ENCODE peak calls at places on chromosomes 11 and 22, in six cellular contexts. Q is left ventricle myocardium inferior; X is ovary; H is aorta; M is neural progenitor cell; C is effector memory CD4-positive, alpha-beta T cell. B is an unnamed sample. For H3K4me1 and H3K9me3, the result is how much of the 10 kb centered on the place peaks cover.

GRCh38 chr11:112949781-112950575 is 11.2 kb upstream of the NCAM1 start:
- DNase-seq in Q (peak), X (no peak), H (no peak), M (no peak), C (no peak), B (no peak)

GRCh38 chr11:113091578-113091844 is 130.3 kb downstream of the NCAM1 start:
- DNase-seq in Q (no peak), X (no peak), H (no peak), M (no peak), C (no peak), B (no peak)

GRCh38 chr11:87181143-87181542 is 143.4 kb downstream of the TMEM135 start:
- DNase-seq in Q (no peak), X (no peak), H (no peak), M (no peak), C (no peak), B (no peak)

GRCh38 chr11:94700631-94701030 is 67.5 kb upstream of the AMOTL1 start:
- DNase-seq in Q (no peak), X (no peak), H (no peak), M (no peak), C (no peak), B (no peak)

GRCh38 chr22:34000879-34001526 is 80.7 kb upstream of the LARGE1 start:
- DNase-seq in Q (no peak), X (no peak), H (no peak), M (no peak), C (no peak), B (no peak)

GRCh38 chr11:94623120-94623735 is 56.1 kb downstream of the PIWIL4 start:
- DNase-seq in Q (no peak), X (peak), H (no peak), M (peak), C (no peak), B (peak)

GRCh38 chr11:72378704-72379383 is 55.5 kb downstream of the CLPB start:
- DNase-seq in Q (peak), X (peak), H (peak), M (no peak), C (no peak), B (no peak)

GRCh38 chr22:27895600-27895999 is 23.5 kb downstream of the PITPNB start:
- DNase-seq in Q (no peak), X (no peak), H (no peak), M (no peak), C (no peak), B (no peak)

GRCh38 chr22:42895087-42895486 is 38.0 kb upstream of the ARFGAP3 start:
- DNase-seq in Q (no peak), X (no peak), H (peak), M (no peak), C (no peak), B (no peak)

GRCh38 chr11:60422609-60423008 is 6.8 kb upstream of the MS4A5 start:
- DNase-seq in Q (no peak), X (no peak), H (no peak), M (no peak), C (no peak), B (no peak)

GRCh38 chr11:86460461-86461404 is 86.0 kb downstream of the CCDC81 start:
- DNase-seq in Q (no peak), X (no peak), H (no peak), M (peak), C (no peak), B (no peak)

GRCh38 chr22:46561435-46561905 is 24.1 kb upstream of the CELSR1 start:
- DNase-seq in Q (peak), X (no peak), H (peak), M (peak), C (no peak), B (peak)

GRCh38 chr11:74937696-74938475 is 11.0 kb downstream of the XRRA1 start:
- DNase-seq in Q (no peak), X (no peak), H (no peak), M (no peak), C (no peak), B (no peak)

GRCh38 chr11:35943761-35944502 is at the start of gene LDLRAD3:
- DNase-seq in Q (peak), X (peak), H (peak), M (peak), C (no peak), B (peak)

GRCh38 chr11:124510279-124510678 is 33.2 kb downstream of the OR8B12 start:
- DNase-seq in Q (no peak), X (no peak), H (peak), M (no peak), C (no peak), B (no peak)

GRCh38 chr11:9489366-9489765 is 28.6 kb downstream of the ZNF143 start:
- DNase-seq in Q (no peak), X (no peak), H (no peak), M (no peak), C (no peak), B (no peak)

GRCh38 chr22:33909075-33909458 is 11.2 kb downstream of the LARGE1 start:
- DNase-seq in Q (no peak), X (peak), H (peak), M (no peak), C (no peak), B (no peak)

GRCh38 chr11:19370100-19370861 is 129.5 kb upstream of the E2F8 start:
- DNase-seq in Q (peak), X (no peak), H (peak), M (no peak), C (no peak), B (no peak)

GRCh38 chr11:77039491-77040400 is 5.5 kb downstream of the B3GNT6 start:
- DNase-seq in Q (no peak), X (no peak), H (peak), M (peak), C (no peak), B (no peak)

GRCh38 chr11:93652161-93652597 is 9.3 kb upstream of the CEP295 start:
- DNase-seq in Q (no peak), X (no peak), H (no peak), M (peak), C (no peak), B (peak)

GRCh38 chr11:5366856-5367255 is 15.5 kb downstream of the OR51B6 start:
- DNase-seq in Q (no peak), X (no peak), H (no peak), M (no peak), C (no peak), B (no peak)

GRCh38 chr11:73322986-73323306 is 14.9 kb downstream of the ARHGEF17 start:
- DNase-seq in Q (no peak), X (no peak), H (no peak), M (no peak), C (no peak), B (no peak)

GRCh38 chr11:118921929-118922744 is 3.6 kb downstream of the BCL9L start:
- DNase-seq in Q (peak), X (peak), H (peak), M (peak), C (no peak), B (peak)

GRCh38 chr11:73335204-73335923 is 27.3 kb downstream of the ARHGEF17 start:
- DNase-seq in Q (peak), X (peak), H (peak), M (peak), C (peak), B (peak)

GRCh38 chr11:73157141-73158010 is 15.3 kb upstream of the FCHSD2 start:
- DNase-seq in Q (peak), X (peak), H (peak), M (no peak), C (no peak), B (no peak)

GRCh38 chr11:67418476-67419281 is 3.2 kb downstream of the CARNS1 start:
- DNase-seq in Q (peak), X (no peak), H (no peak), M (no peak), C (no peak), B (no peak)
- H3K4me1 ChIP-seq in Q (half or more), X (under half), H (under half), M (under half), C (half or more), B (under half)

DNA sequence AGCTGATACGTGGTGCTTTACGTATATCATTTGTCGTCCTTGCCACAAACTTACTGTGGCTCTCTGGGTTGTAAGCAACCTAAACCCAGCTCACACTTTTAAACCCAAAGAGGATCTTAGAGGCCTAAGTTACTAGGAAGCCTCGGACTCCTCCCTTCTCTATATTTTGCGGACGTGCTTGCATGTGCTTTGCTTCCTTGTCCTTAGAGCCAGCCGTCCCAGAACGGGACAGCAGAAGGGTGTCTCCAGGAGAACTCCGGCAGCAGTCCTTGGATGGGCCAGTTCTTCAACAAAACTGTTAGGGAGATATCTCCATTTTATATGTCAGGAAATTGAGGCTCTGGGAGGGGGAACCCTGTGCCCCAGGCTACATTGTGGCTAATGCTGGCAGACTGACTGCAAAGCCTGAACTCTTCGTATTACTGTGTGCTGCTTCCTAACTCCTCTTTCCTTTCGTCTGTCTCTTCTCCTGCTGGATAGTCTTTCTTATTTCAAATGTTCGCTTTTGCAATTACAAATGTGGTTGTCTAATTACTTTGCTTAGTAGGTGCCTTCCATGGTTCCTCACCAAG is 33.8 kb downstream of the TNRC6B start:
- DNase-seq in Q (no peak), X (no peak), H (no peak), M (no peak), C (no peak), B (no peak)
- H3K4me3 ChIP-seq in Q (no peak), X (no peak), H (no peak), M (no peak), C (no peak), B (no peak)

GRCh38 chr11:3359092-3359824 is 19.7 kb downstream of the ZNF195 start:
- DNase-seq in Q (no peak), X (no peak), H (no peak), M (no peak), C (no peak), B (no peak)
- H3K9me3 ChIP-seq in Q (half or more), X (under half), H (under half), M (half or more), C (half or more), B (under half)

DNA sequence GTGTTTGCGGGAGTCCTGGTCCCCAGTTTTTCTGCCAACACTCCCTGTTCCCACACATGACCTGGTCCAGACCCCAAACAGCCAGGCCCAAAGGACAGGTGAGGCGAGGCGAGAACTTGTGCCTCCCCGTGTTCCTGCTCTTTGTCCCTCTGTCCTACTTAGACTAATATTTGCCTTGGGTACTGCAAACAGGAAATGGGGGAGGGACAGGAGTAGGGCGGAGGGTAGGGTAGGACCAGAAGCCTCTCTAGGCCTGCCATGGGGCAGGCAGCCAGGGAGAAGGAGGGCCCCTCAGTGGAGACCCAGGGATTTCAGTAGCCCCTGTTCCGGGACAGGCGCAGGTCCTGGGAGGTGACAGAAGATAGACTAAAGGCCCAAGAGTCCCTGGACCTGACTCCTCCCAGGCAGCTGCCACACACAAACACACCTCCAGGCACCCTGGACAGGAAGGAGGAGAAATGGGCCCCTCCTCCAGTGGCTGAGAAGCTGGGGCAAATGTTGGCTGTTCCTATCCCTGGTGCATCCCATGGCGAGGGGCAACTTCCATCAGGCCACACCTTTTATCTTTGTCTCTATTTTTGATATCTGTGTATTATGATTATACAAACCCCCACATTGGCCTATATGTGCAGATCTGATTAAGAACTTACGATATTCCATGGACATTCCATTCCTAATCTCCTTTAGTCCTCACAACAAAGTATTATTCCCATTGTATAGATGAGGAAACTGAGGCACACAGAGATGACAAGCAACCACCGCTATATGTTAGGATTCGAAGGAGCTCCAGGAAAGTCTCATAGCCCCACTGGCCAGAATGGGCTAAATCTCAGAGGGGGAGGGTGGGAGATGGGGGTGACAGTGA is 626 bp upstream of the F2 start:
- DNase-seq in Q (no peak), X (no peak), H (no peak), M (no peak), C (no peak), B (no peak)
- H3K4me1 ChIP-seq in Q (under half), X (under half), H (under half), M (under half), C (under half), B (under half)

DNA sequence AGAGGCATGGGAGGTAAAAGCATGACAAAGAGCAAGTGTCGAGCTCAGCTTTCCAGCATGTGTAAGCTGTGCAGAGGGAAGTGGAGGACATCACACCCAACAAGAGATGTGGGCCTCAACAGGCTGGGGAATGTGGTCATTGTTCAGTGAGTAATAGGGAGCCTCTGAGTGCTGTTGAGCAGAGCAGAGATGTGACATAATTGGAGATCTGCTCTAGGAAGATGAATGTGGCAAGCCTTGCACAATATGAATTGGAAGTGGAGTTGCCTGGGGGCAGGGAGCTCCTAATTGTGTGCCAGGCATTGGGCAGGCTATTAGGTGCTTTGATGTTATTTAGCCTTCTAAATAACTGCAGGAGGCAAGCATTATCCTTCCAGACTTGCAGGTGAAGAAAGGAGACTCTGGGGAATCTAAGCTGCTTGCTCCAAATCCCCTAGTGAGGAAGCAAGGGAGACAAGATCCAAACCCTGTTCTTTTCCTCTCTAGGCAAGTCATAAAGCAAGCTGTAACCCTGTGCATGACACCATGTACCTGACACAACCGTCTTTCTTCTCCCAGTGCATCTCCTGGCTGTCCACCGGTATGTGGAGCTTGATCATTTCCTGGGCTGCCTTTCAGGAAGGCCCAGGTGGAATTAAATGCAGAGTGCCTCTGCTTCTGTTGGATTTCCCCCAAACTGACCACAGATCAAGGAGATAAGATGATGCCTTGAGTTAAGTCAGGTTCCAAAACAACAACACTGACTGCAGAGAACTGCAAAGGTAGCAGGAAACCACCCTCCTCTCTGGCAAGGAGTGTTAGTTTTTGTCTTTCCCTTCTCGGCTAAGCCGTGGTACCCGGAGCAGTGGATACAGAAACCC is 221.4 kb downstream of the TENM4 start:
- DNase-seq in Q (no peak), X (no peak), H (no peak), M (no peak), C (no peak), B (no peak)
- H3K4me3 ChIP-seq in Q (no peak), X (no peak), H (no peak), M (no peak), C (no peak), B (no peak)

GRCh38 chr11:50412832-50413231 is 380.2 kb downstream of the OR4C45 start:
- DNase-seq in Q (no peak), X (no peak), H (no peak), M (no peak), C (no peak), B (no peak)
- H3K9me3 ChIP-seq in Q (under half), X (under half), H (under half), M (half or more), C (under half), B (under half)

DNA sequence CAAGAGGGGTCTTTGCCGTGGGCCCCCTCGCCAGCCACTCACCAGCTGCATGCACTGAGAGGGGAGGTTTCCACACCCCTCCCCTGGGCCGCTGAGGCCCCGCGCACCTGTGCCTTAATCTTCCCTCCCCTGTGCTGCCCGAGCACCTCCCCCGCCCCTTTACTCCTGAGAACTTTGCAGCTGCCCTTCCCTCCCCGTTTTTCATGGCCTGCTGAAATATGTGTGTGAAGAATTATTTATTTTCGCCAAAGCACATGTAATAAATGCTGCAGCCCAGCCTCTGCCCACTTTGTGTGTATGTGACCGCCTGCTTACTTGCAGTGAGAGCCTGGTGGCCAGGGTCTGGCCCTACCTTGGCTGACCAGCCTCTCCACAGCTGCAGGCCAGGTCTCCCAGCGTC is 2.8 kb upstream of the CRACR2B start:
- DNase-seq in Q (no peak), X (no peak), H (no peak), M (no peak), C (no peak), B (no peak)
- H3K4me1 ChIP-seq in Q (half or more), X (under half), H (under half), M (under half), C (under half), B (under half)